ENCODE peak calls at places on chromosomes 12 and 14, in six cellular contexts. T is HCT116, N is GM12878, W is HepG2, B is K562, P is upper lobe of left lung. S is an unnamed sample.

GRCh38 chr12:128077917-128078298 is 189.1 kb upstream of the TMEM132C start:
- ATAC-seq in T (no peak), N (no peak), W (no peak), B (no peak), P (no peak), S (no peak)

GRCh38 chr12:43586646-43587245 is 34.7 kb upstream of the ADAMTS20 start:
- ATAC-seq in T (no peak), N (no peak), W (no peak), B (no peak), P (no peak), S (no peak)

GRCh38 chr14:26527095-26527494 is 70.7 kb downstream of the NOVA1 start:
- ATAC-seq in T (no peak), N (no peak), W (no peak), B (no peak), P (no peak), S (no peak)

GRCh38 chr14:102218688-102219087 is 79.0 kb downstream of the WDR20 start:
- ATAC-seq in T (no peak), N (no peak), W (no peak), B (no peak), P (no peak), S (no peak)

GRCh38 chr14:22506778-22507351 is 82.2 kb downstream of the DAD1 start:
- ATAC-seq in T (no peak), N (peak; percentile 4), W (no peak), B (no peak), P (no peak), S (no peak)

GRCh38 chr12:70553391-70553859 is 83.8 kb downstream of the PTPRB start:
- ATAC-seq in T (no peak), N (no peak), W (no peak), B (no peak), P (no peak), S (no peak)

GRCh38 chr14:77313374-77313773 is 7.3 kb downstream of the POMT2 start:
- ATAC-seq in T (no peak), N (no peak), W (no peak), B (no peak), P (no peak), S (no peak)

GRCh38 chr14:21965042-21965441 is 291.4 kb upstream of the OR4E1 start:
- ATAC-seq in T (no peak), N (no peak), W (no peak), B (no peak), P (no peak), S (no peak)

GRCh38 chr14:54815016-54815415 is 87.6 kb downstream of the GCH1 start:
- ATAC-seq in T (no peak), N (no peak), W (no peak), B (no peak), P (peak; percentile 65), S (no peak)

GRCh38 chr12:95837240-95838038 is 21.3 kb upstream of the SNRPF start:
- ATAC-seq in T (peak; percentile 64), N (no peak), W (peak; percentile 75), B (peak; percentile 53), P (peak; percentile 49), S (no peak)

GRCh38 chr14:88631091-88631490 is 68.3 kb downstream of the ZC3H14 start:
- ATAC-seq in T (no peak), N (no peak), W (no peak), B (no peak), P (no peak), S (no peak)

GRCh38 chr12:68406134-68406576 is 74.0 kb upstream of the MDM1 start:
- ATAC-seq in T (peak; percentile 71), N (no peak), W (peak; percentile 91), B (peak; percentile 83), P (peak; percentile 96), S (peak; percentile 96)

GRCh38 chr12:84128117-84128991 is 784.2 kb downstream of the SLC6A15 start:
- ATAC-seq in T (no peak), N (peak; percentile 44), W (peak; percentile 60), B (no peak), P (peak; percentile 14), S (no peak)

GRCh38 chr14:34522496-34522895 is 17.0 kb downstream of the EAPP start:
- ATAC-seq in T (no peak), N (no peak), W (no peak), B (no peak), P (no peak), S (no peak)

GRCh38 chr14:52977798-52978197 is 26.9 kb upstream of the FERMT2 start:
- ATAC-seq in T (no peak), N (no peak), W (no peak), B (no peak), P (no peak), S (no peak)

GRCh38 chr12:124096869-124097434 is 123.9 kb downstream of the ZNF664 start:
- ATAC-seq in T (no peak), N (no peak), W (peak; percentile 58), B (no peak), P (no peak), S (no peak)

GRCh38 chr14:73961192-73961591 is 11.1 kb downstream of the COQ6 start:
- ATAC-seq in T (no peak), N (no peak), W (no peak), B (no peak), P (no peak), S (no peak)

GRCh38 chr12:132648616-132649225 is 30.1 kb downstream of the P2RX2 start:
- ATAC-seq in T (no peak), N (no peak), W (peak; percentile 41), B (no peak), P (no peak), S (no peak)

GRCh38 chr12:128098725-128099124 is 168.2 kb upstream of the TMEM132C start:
- ATAC-seq in T (no peak), N (no peak), W (no peak), B (no peak), P (no peak), S (no peak)

GRCh38 chr14:50740858-50741257 is 72.8 kb upstream of the SAV1 start:
- ATAC-seq in T (no peak), N (no peak), W (no peak), B (no peak), P (no peak), S (no peak)

GRCh38 chr12:90023207-90023870 is 314.7 kb upstream of the ATP2B1 start:
- ATAC-seq in T (no peak), N (no peak), W (no peak), B (no peak), P (no peak), S (no peak)

GRCh38 chr14:64234877-64235651 is 59.1 kb downstream of the ESR2 start:
- ATAC-seq in T (no peak), N (peak; percentile 27), W (no peak), B (no peak), P (peak; percentile 19), S (no peak)

GRCh38 chr12:106101798-106102197 is 37.0 kb downstream of the NUAK1 start:
- ATAC-seq in T (no peak), N (no peak), W (no peak), B (no peak), P (no peak), S (no peak)

GRCh38 chr14:58808828-58809227 is 171.1 kb downstream of the DACT1 start:
- ATAC-seq in T (no peak), N (no peak), W (no peak), B (no peak), P (no peak), S (no peak)

GRCh38 chr12:45681469-45681868 is 48.0 kb upstream of the ARID2 start:
- ATAC-seq in T (no peak), N (peak; percentile 26), W (no peak), B (no peak), P (no peak), S (no peak)

GRCh38 chr12:124578445-124578844 is 11.0 kb upstream of the NCOR2 start:
- ATAC-seq in T (peak; percentile 76), N (no peak), W (peak; percentile 42), B (peak; percentile 27), P (no peak), S (no peak)

GRCh38 chr12:92973614-92974013 is 44.5 kb upstream of the EEA1 start:
- ATAC-seq in T (peak; percentile 9), N (peak; percentile 62), W (peak; percentile 35), B (no peak), P (peak; percentile 78), S (no peak)

GRCh38 chr12:4506870-4507269 is 31.8 kb upstream of the RAD51AP1 start:
- ATAC-seq in T (no peak), N (peak; percentile 94), W (no peak), B (no peak), P (no peak), S (no peak)

GRCh38 chr14:94562019-94562418 is 777 bp downstream of the SERPINA4 start:
- ATAC-seq in T (no peak), N (no peak), W (no peak), B (no peak), P (no peak), S (no peak)

GRCh38 chr12:48145981-48146380 is 11.3 kb downstream of the ASB8 start:
- ATAC-seq in T (no peak), N (no peak), W (no peak), B (no peak), P (no peak), S (no peak)

GRCh38 chr12:76236640-76237039 is 111.6 kb downstream of the BBS10 start:
- ATAC-seq in T (peak; percentile 80), N (no peak), W (no peak), B (no peak), P (no peak), S (no peak)

DNA sequence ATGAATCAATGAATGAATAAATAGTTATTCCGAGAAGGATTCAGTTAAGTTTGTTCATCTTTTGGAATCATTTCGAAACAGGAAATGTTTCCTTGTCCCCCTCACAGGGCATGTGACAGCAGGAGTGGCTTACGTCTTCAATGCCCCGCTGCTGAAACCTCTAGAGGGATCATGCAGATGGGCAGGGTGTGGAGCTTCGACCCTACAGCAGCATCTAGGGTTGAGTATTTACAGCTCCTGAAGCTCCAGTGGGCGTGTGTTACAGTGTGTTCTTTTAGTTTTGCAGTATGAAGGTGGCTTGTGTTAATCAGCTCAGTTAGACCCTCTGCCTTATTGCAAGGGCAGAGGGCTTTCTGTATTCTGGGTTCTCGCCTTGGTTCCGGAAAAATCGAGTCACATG is 2.6 kb downstream of the NAV3 start:
- ATAC-seq in T (no peak), N (peak; percentile 53), W (no peak), B (no peak), P (peak; percentile 36), S (peak; percentile 47)
- H3K4me1 ChIP-seq in T (no peaks in the 10 kb centered on the region), N (no peaks in the 10 kb centered on the region), W (no peaks in the 10 kb centered on the region), B (no peaks in the 10 kb centered on the region), P (no peaks in the 10 kb centered on the region), S (no peaks in the 10 kb centered on the region)

GRCh38 chr12:131606218-131606899 is 104.5 kb upstream of the SFSWAP start:
- ATAC-seq in T (no peak), N (no peak), W (no peak), B (no peak), P (no peak), S (no peak)
- TF ChIP-seq POLR2A in T (no peak), N (no peak), W (no peak), B (no peak), P (no peak), S (no peak)

DNA sequence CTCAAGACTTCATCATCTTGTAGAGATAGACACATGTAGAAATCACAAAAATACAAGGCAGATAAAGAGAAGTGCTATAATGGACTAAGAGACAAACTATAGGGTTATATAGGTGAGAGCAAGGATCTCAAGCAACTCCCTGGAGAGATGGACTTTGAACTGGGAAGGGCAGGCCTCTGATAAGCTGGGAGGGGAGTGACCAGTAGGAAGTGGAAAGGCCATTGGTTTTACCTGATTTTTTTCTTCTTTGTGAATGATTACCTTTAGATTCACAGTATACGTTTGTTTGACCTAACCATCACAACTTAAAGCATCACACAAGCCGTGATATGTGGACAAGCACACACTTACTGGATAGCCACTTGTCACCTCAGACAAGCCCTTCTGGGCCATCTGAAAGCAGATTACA is 5.2 kb upstream of the TEP1 start:
- ATAC-seq in T (no peak), N (no peak), W (peak; percentile 79), B (no peak), P (no peak), S (no peak)
- TF ChIP-seq POLR2AphosphoS5 in T (no peak), N (no peak), W (no peak), B (no peak), P (no peak), S (no peak)

GRCh38 chr14:45085004-45085403 is 1.1 kb downstream of the PRPF39 start:
- ATAC-seq in T (no peak), N (peak; percentile 22), W (no peak), B (peak; percentile 40), P (peak; percentile 18), S (no peak)
- H3K4me1 ChIP-seq in T (peaks cover 5% of the 10 kb centered on the region), N (peaks cover 14% of the 10 kb centered on the region), W (peaks cover 71% of the 10 kb centered on the region), B (no peaks in the 10 kb centered on the region), P (peaks cover 29% of the 10 kb centered on the region), S (peaks cover 6% of the 10 kb centered on the region)

S was measured in gastroesophageal sphincter.